ENCODE peak calls at places on chromosomes 1 and 21, in four cellular contexts. One of them, this sample, is unnamed.

GRCh38 chr1:116309090-116309870 is 63.8 kb upstream of the ATP1A1 start:
- DNase-seq in H9: no peak
- DNase-seq in IMR-90: no peak
- DNase-seq in H1: no peak
- DNase-seq in this sample: no peak

GRCh38 chr1:247293047-247293446 is 37.2 kb downstream of the VN1R5 start:
- DNase-seq in H9: no peak
- DNase-seq in IMR-90: peak
- DNase-seq in H1: no peak
- DNase-seq in this sample: peak

GRCh38 chr1:203682401-203683383 is 56.1 kb downstream of the ATP2B4 start:
- DNase-seq in H9: peak
- DNase-seq in IMR-90: peak
- DNase-seq in H1: no peak
- DNase-seq in this sample: peak

GRCh38 chr1:84996846-84997666 is at the start of gene MCOLN2:
- DNase-seq in H9: peak
- DNase-seq in IMR-90: peak
- DNase-seq in H1: peak
- DNase-seq in this sample: peak

GRCh38 chr1:31943546-31944184 is 5.5 kb upstream of the PTP4A2 start:
- DNase-seq in H9: no peak
- DNase-seq in IMR-90: no peak
- DNase-seq in H1: no peak
- DNase-seq in this sample: no peak

GRCh38 chr21:44865561-44866280 is 7.8 kb downstream of the PTTG1IP start:
- DNase-seq in H9: no peak
- DNase-seq in IMR-90: no peak
- DNase-seq in H1: no peak
- DNase-seq in this sample: no peak

GRCh38 chr1:233172201-233172600 is 123.3 kb downstream of the PCNX2 start:
- DNase-seq in H9: no peak
- DNase-seq in IMR-90: peak
- DNase-seq in H1: no peak
- DNase-seq in this sample: peak

GRCh38 chr1:43552813-43553212 is 22.1 kb downstream of the PTPRF start:
- DNase-seq in H9: no peak
- DNase-seq in IMR-90: peak
- DNase-seq in H1: no peak
- DNase-seq in this sample: no peak

GRCh38 chr1:192445849-192446489 is 129.2 kb downstream of the RGS21 start:
- DNase-seq in H9: no peak
- DNase-seq in IMR-90: peak
- DNase-seq in H1: peak
- DNase-seq in this sample: peak

GRCh38 chr1:112359961-112360767 is 35.9 kb upstream of the CTTNBP2NL start:
- DNase-seq in H9: peak
- DNase-seq in IMR-90: peak
- DNase-seq in H1: no peak
- DNase-seq in this sample: peak

GRCh38 chr1:53298163-53298685 is 29.6 kb downstream of the LRP8 start:
- DNase-seq in H9: no peak
- DNase-seq in IMR-90: no peak
- DNase-seq in H1: no peak
- DNase-seq in this sample: no peak

GRCh38 chr1:108512239-108513071 is 47.4 kb upstream of the EEIG2 start:
- DNase-seq in H9: no peak
- DNase-seq in IMR-90: peak
- DNase-seq in H1: no peak
- DNase-seq in this sample: peak

GRCh38 chr1:99264201-99265021 is at the start of gene PLPPR4:
- DNase-seq in H9: peak
- DNase-seq in IMR-90: peak
- DNase-seq in H1: peak
- DNase-seq in this sample: peak

GRCh38 chr1:116258668-116259419 is 114.2 kb upstream of the ATP1A1 start:
- DNase-seq in H9: no peak
- DNase-seq in IMR-90: no peak
- DNase-seq in H1: no peak
- DNase-seq in this sample: no peak

GRCh38 chr1:5955479-5955977 is 36.7 kb downstream of the NPHP4 start:
- DNase-seq in H9: no peak
- DNase-seq in IMR-90: no peak
- DNase-seq in H1: no peak
- DNase-seq in this sample: no peak

GRCh38 chr1:42674214-42674613 is 8.0 kb upstream of the YBX1 start:
- DNase-seq in H9: no peak
- DNase-seq in IMR-90: no peak
- DNase-seq in H1: no peak
- DNase-seq in this sample: no peak

GRCh38 chr1:162548170-162548569 is 13.4 kb upstream of the UAP1 start:
- DNase-seq in H9: no peak
- DNase-seq in IMR-90: peak
- DNase-seq in H1: no peak
- DNase-seq in this sample: no peak

GRCh38 chr21:34836103-34836932 is 167.5 kb downstream of the CLIC6 start:
- DNase-seq in H9: no peak
- DNase-seq in IMR-90: peak
- DNase-seq in H1: no peak
- DNase-seq in this sample: no peak

GRCh38 chr1:221157026-221157761 is 278.0 kb downstream of the HLX start:
- DNase-seq in H9: no peak
- DNase-seq in IMR-90: no peak
- DNase-seq in H1: no peak
- DNase-seq in this sample: no peak

GRCh38 chr1:228867093-228867950 is 132.0 kb downstream of the RHOU start:
- DNase-seq in H9: peak
- DNase-seq in IMR-90: peak
- DNase-seq in H1: no peak
- DNase-seq in this sample: no peak

GRCh38 chr1:160567858-160568682 is 11.2 kb downstream of the CD84 start:
- DNase-seq in H9: no peak
- DNase-seq in IMR-90: no peak
- DNase-seq in H1: no peak
- DNase-seq in this sample: peak

GRCh38 chr1:112544753-112545152 is 36.0 kb downstream of the WNT2B start:
- DNase-seq in H9: no peak
- DNase-seq in IMR-90: peak
- DNase-seq in H1: no peak
- DNase-seq in this sample: no peak

GRCh38 chr1:201591981-201592380 is 53.1 kb downstream of the NAV1 start:
- DNase-seq in H9: peak
- DNase-seq in IMR-90: no peak
- DNase-seq in H1: no peak
- DNase-seq in this sample: no peak

GRCh38 chr1:40174788-40175187 is 13.6 kb downstream of the RLF start:
- DNase-seq in H9: no peak
- DNase-seq in IMR-90: no peak
- DNase-seq in H1: no peak
- DNase-seq in this sample: no peak

GRCh38 chr1:214466759-214467585 is 84.4 kb downstream of the PTPN14 start:
- DNase-seq in H9: no peak
- DNase-seq in IMR-90: no peak
- DNase-seq in H1: no peak
- DNase-seq in this sample: no peak

GRCh38 chr1:72282271-72282656 is at the start of gene NEGR1:
- DNase-seq in H9: peak
- DNase-seq in IMR-90: peak
- DNase-seq in H1: peak
- DNase-seq in this sample: peak

GRCh38 chr1:226953175-226953800 is 13.2 kb downstream of the COQ8A start:
- DNase-seq in H9: no peak
- DNase-seq in IMR-90: peak
- DNase-seq in H1: no peak
- DNase-seq in this sample: no peak

GRCh38 chr1:54342306-54342705 is 63.9 kb downstream of the SSBP3 start:
- DNase-seq in H9: peak
- DNase-seq in IMR-90: no peak
- DNase-seq in H1: no peak
- DNase-seq in this sample: no peak

GRCh38 chr1:181018901-181019681 is 3.6 kb downstream of the STX6 start:
- DNase-seq in H9: no peak
- DNase-seq in IMR-90: no peak
- DNase-seq in H1: no peak
- DNase-seq in this sample: no peak
- H3K56ac ChIP-seq in H9: no peak
- H3K56ac ChIP-seq in IMR-90: no peak
- H3K56ac ChIP-seq in H1: no peak
- H3K56ac ChIP-seq in this sample: no peak

GRCh38 chr21:14952916-14953315 is 111.9 kb downstream of the NRIP1 start:
- DNase-seq in H9: no peak
- DNase-seq in IMR-90: no peak
- DNase-seq in H1: no peak
- DNase-seq in this sample: peak

GRCh38 chr21:14957836-14958235 is 107.0 kb downstream of the NRIP1 start:
- DNase-seq in H9: no peak
- DNase-seq in IMR-90: peak
- DNase-seq in H1: no peak
- DNase-seq in this sample: no peak

GRCh38 chr21:14956826-14957225 is 108.0 kb downstream of the NRIP1 start:
- DNase-seq in H9: no peak
- DNase-seq in IMR-90: peak
- DNase-seq in H1: no peak
- DNase-seq in this sample: no peak

GRCh38 chr21:14959343-14959742 is 105.5 kb downstream of the NRIP1 start:
- DNase-seq in H9: no peak
- DNase-seq in IMR-90: peak
- DNase-seq in H1: no peak
- DNase-seq in this sample: no peak

GRCh38 chr21:14955936-14956520 is 108.8 kb downstream of the NRIP1 start:
- DNase-seq in H9: no peak
- DNase-seq in IMR-90: no peak
- DNase-seq in H1: no peak
- DNase-seq in this sample: no peak
- H2AK5ac ChIP-seq in H9: no peak
- H2AK5ac ChIP-seq in IMR-90: peak
- H2AK5ac ChIP-seq in H1: no peak
- H2AK5ac ChIP-seq in this sample: no peak

DNA sequence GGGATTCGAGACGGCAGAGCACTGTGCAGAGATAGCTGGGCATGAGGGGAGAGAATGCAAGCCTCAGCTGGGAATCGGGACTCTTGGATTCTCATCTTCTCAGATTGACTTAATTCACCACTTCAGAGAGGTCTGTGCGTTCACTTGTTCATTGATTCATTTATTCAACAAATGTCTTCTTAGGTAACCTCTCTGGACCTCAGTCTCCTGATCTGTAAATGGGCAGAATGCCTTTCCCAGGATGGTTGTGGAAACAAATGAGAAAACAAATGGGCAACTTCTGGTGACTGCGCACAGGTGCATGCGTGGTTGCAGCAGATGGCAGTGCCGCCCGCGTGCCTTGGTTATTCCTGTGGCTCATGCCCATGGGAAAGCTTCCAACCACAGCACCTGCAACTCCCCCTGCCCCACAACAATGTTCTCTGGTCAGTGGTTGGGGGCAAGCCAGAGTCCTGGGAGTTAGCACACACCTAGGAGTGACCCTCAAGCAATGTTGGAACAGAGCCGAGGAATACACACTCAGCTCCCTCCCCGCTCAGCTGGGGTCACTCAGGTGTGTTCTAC is 110.1 kb upstream of the RUNX3 start:
- DNase-seq in H9: no peak
- DNase-seq in IMR-90: no peak
- DNase-seq in H1: no peak
- DNase-seq in this sample: no peak
- H3K56ac ChIP-seq in H9: no peak
- H3K56ac ChIP-seq in IMR-90: no peak
- H3K56ac ChIP-seq in H1: no peak
- H3K56ac ChIP-seq in this sample: no peak

DNA sequence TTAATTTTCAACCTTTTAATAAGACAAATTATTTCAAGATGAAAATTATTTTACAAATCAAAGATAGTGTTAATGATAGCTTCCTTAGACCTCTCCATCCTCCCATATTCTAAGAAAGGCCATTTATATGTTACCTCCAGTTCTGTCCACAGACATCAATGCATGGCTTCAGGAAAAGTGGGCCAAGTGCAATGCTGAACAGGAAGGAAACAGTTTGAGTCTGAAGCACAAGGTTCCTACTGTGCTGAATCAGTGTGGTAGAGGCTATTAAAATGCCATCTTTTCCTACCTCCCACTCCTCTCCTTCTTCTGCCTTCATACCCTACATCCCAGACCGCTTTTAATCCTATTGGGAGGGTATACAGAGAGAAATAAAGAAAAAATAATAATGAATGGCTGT is 62.7 kb upstream of the C1orf105 start:
- DNase-seq in H9: no peak
- DNase-seq in IMR-90: no peak
- DNase-seq in H1: no peak
- DNase-seq in this sample: no peak
- H2AK5ac ChIP-seq in H9: no peak
- H2AK5ac ChIP-seq in IMR-90: peak
- H2AK5ac ChIP-seq in H1: no peak
- H2AK5ac ChIP-seq in this sample: no peak